ENCODE peak calls at places on chromosomes 7 and 10, in eight cellular contexts. C, Z, E, A, G, F, I and S are unnamed samples. For H3K27me3, the result is how much of the 10 kb centered on the place peaks cover.

GRCh38 chr7:6241607-6241973 is 30.8 kb downstream of the CYTH3 start:
- DNase-seq in C (no peak), Z (no peak), E (no peak), A (no peak), G (no peak), F (no peak), I (no peak), S (no peak)

GRCh38 chr10:29555746-29556481 is 78.9 kb downstream of the SVIL start:
- DNase-seq in C (no peak), Z (no peak), E (no peak), A (no peak), G (no peak), F (no peak), I (peak), S (no peak)

GRCh38 chr10:124306520-124306919 is 112.2 kb downstream of the OAT start:
- DNase-seq in C (no peak), Z (no peak), E (no peak), A (no peak), G (no peak), F (no peak), I (no peak), S (no peak)

GRCh38 chr7:101945034-101945758 is 127.8 kb downstream of the CUX1 start:
- DNase-seq in C (no peak), Z (no peak), E (no peak), A (no peak), G (no peak), F (no peak), I (no peak), S (no peak)

GRCh38 chr10:122674781-122675180 is 24.9 kb downstream of the C10orf120 start:
- DNase-seq in C (no peak), Z (no peak), E (no peak), A (no peak), G (no peak), F (no peak), I (no peak), S (no peak)

GRCh38 chr10:73828166-73828565 is 16.8 kb upstream of the NDST2 start:
- DNase-seq in C (no peak), Z (no peak), E (no peak), A (no peak), G (no peak), F (no peak), I (no peak), S (no peak)

GRCh38 chr10:48939790-48940325 is at the start of gene LRRC18:
- DNase-seq in C (no peak), Z (no peak), E (no peak), A (no peak), G (no peak), F (no peak), I (no peak), S (no peak)

GRCh38 chr10:132528064-132528800 is 9.4 kb upstream of the INPP5A start:
- DNase-seq in C (no peak), Z (no peak), E (peak), A (no peak), G (no peak), F (peak), I (no peak), S (no peak)

GRCh38 chr10:60048146-60048545 is 141.8 kb upstream of the CCDC6 start:
- DNase-seq in C (no peak), Z (peak), E (no peak), A (peak), G (no peak), F (no peak), I (peak), S (peak)

GRCh38 chr10:104104926-104105325 is 17.0 kb upstream of the SFR1 start:
- DNase-seq in C (no peak), Z (no peak), E (no peak), A (no peak), G (no peak), F (no peak), I (peak), S (no peak)

GRCh38 chr7:138338361-138338760 is 121.7 kb upstream of the TRIM24 start:
- DNase-seq in C (no peak), Z (no peak), E (peak), A (peak), G (no peak), F (no peak), I (no peak), S (peak)

GRCh38 chr7:66666313-66666952 is 37.8 kb downstream of the KCTD7 start:
- DNase-seq in C (no peak), Z (no peak), E (peak), A (no peak), G (no peak), F (no peak), I (no peak), S (no peak)

GRCh38 chr10:66281327-66281726 is 644.5 kb upstream of the LRRTM3 start:
- DNase-seq in C (no peak), Z (no peak), E (no peak), A (no peak), G (no peak), F (no peak), I (no peak), S (no peak)

GRCh38 chr10:30581779-30582380 is 47.7 kb downstream of the LYZL2 start:
- DNase-seq in C (no peak), Z (peak), E (no peak), A (peak), G (peak), F (no peak), I (peak), S (no peak)

GRCh38 chr7:493661-494251 is 25.9 kb downstream of the PDGFA start:
- DNase-seq in C (no peak), Z (no peak), E (peak), A (no peak), G (no peak), F (peak), I (no peak), S (no peak)

GRCh38 chr7:64888901-64889685 is 14.0 kb upstream of the ZNF273 start:
- DNase-seq in C (no peak), Z (peak), E (no peak), A (peak), G (peak), F (peak), I (no peak), S (peak)

GRCh38 chr10:32983333-32983909 is 25.4 kb upstream of the ITGB1 start:
- DNase-seq in C (no peak), Z (no peak), E (no peak), A (no peak), G (no peak), F (no peak), I (peak), S (no peak)

GRCh38 chr10:86371116-86371515 is 4.5 kb upstream of the GRID1 start:
- DNase-seq in C (no peak), Z (no peak), E (peak), A (no peak), G (no peak), F (peak), I (no peak), S (no peak)
- H3K27me3 ChIP-seq in C (under half), Z (half or more), E (half or more), A (under half), G (under half), F (under half), I (half or more), S (half or more)

GRCh38 chr7:155527664-155528063 is 18.7 kb downstream of the CNPY1 start:
- DNase-seq in C (no peak), Z (no peak), E (peak), A (no peak), G (no peak), F (peak), I (no peak), S (no peak)
- H3K27me3 ChIP-seq in C (under half), Z (under half), E (half or more), A (under half), G (under half), F (under half), I (under half), S (under half)

DNA sequence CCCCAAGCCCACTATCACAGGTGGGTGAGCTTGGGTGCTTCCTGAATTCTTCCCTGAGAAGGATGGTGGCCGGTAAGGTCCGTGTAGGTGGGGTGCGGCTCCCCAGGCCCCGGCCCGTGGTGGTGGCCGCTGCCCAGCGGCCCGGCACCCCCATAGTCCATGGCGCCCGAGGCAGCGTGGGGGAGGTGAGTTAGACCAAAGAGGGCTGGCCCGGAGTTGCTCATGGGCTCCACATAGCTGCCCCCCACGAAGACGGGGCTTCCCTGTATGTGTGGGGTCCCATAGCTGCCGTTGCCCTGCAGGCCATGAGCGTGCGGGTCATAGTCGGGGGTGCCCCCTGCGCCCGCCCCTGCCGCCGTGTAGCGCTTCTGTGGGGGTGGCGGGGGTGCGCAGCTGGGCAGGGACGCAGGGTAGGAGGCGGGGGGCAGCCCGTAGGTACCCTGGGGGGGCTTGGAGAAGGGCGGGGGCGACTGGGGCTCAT is 5.5 kb upstream of the HOXA2 start:
- DNase-seq in C (no peak), Z (peak), E (peak), A (no peak), G (no peak), F (no peak), I (no peak), S (no peak)
- H3K27me3 ChIP-seq in C (under half), Z (half or more), E (under half), A (under half), G (under half), F (half or more), I (under half), S (under half)

DNA sequence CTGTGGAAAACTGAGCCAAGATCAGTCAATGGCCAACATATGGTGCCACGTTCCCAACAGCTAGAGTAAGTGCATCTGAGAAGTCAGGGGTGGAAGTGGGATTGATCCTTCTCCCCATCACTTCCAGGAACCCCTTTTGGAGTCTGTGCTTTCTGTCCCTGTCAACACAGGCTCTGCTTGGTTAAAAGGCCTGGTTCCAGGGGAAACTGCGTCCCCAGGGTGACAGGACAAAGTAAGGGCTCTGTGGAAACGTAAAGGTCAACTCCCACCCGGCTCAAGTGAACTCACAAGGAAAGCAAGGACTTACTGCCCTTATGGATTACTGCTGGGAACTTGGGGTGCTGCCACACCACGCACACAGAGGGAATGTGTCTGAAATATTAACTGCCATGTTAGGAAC is 77.5 kb upstream of the GRB10 start:
- DNase-seq in C (no peak), Z (no peak), E (no peak), A (no peak), G (no peak), F (no peak), I (no peak), S (no peak)
- H3K27me3 ChIP-seq in C (under half), Z (under half), E (under half), A (under half), G (under half), F (under half), I (under half), S (under half)